ENCODE peak calls at places on chromosomes 2 and 18, in six cellular contexts. J is right lobe of liver; K is left lung; S is GM23338; E is CD8-positive, alpha-beta T cell; U is H9. O is an unnamed sample. For H3K27me3, the result is how much of the 10 kb centered on the place peaks cover.

GRCh38 chr2:38494394-38494793 is 108.3 kb downstream of the HNRNPLL start:
- DNase-seq in E (no peak), K (no peak), S (no peak), J (no peak), U (no peak), O (no peak)

GRCh38 chr2:137772451-137772850 is 191.8 kb upstream of the HNMT start:
- DNase-seq in J (no peak), S (no peak), K (no peak), U (no peak), E (no peak), O (no peak)

GRCh38 chr2:55761526-55761925 is 67.9 kb upstream of the PNPT1 start:
- DNase-seq in S (no peak), J (no peak), U (no peak), E (no peak), K (no peak), O (no peak)

GRCh38 chr2:105376789-105377231 is 22.0 kb downstream of the FHL2 start:
- DNase-seq in S (no peak), U (no peak), K (no peak), E (no peak), J (no peak), O (no peak)

GRCh38 chr2:85834456-85834855 is 54.3 kb downstream of the ST3GAL5 start:
- DNase-seq in J (no peak), U (no peak), K (no peak), E (no peak), S (no peak), O (no peak)

GRCh38 chr2:155679647-155680046 is 652.9 kb downstream of the NR4A2 start:
- DNase-seq in U (no peak), J (no peak), S (no peak), K (no peak), E (no peak), O (no peak)

GRCh38 chr2:195056001-195056400 is 601.0 kb upstream of the SLC39A10 start:
- DNase-seq in J (no peak), E (no peak), K (no peak), U (no peak), S (no peak), O (no peak)

GRCh38 chr2:168501456-168502065 is 45.5 kb downstream of the CERS6 start:
- DNase-seq in U (no peak), S (no peak), K (no peak), J (no peak), E (no peak), O (no peak)

GRCh38 chr2:191869178-191869577 is 22.3 kb upstream of the CAVIN2 start:
- DNase-seq in U (peak), K (no peak), J (no peak), E (no peak), S (peak), O (peak)

GRCh38 chr18:49041677-49042570 is 91.2 kb upstream of the SMAD7 start:
- DNase-seq in J (no peak), K (no peak), U (peak), E (peak), S (peak), O (peak)

GRCh38 chr2:54557601-54558187 is 101.6 kb downstream of the SPTBN1 start:
- DNase-seq in U (peak), S (peak), K (peak), J (peak), E (peak), O (peak)

GRCh38 chr2:239912171-239912937 is 112.8 kb downstream of the NDUFA10 start:
- DNase-seq in S (no peak), J (no peak), E (peak), U (peak), K (no peak), O (no peak)

GRCh38 chr2:179057737-179058136 is 7.8 kb upstream of the CCDC141 start:
- DNase-seq in K (no peak), E (no peak), J (no peak), U (no peak), S (no peak), O (no peak)

GRCh38 chr2:162091325-162092007 is 17.5 kb upstream of the DPP4 start:
- DNase-seq in E (no peak), J (no peak), S (peak), U (peak), K (no peak), O (peak)

GRCh38 chr18:58572181-58572580 is 56.7 kb downstream of the ALPK2 start:
- DNase-seq in J (no peak), E (no peak), K (no peak), U (no peak), S (no peak), O (no peak)

GRCh38 chr2:160309585-160309984 is 109.5 kb upstream of the ITGB6 start:
- DNase-seq in K (no peak), J (no peak), S (peak), U (no peak), E (no peak), O (no peak)

GRCh38 chr2:144519934-144520717 is at the start of gene ZEB2:
- DNase-seq in J (no peak), U (peak), E (peak), S (peak), K (peak), O (peak)

GRCh38 chr2:61967262-61967661 is 61.8 kb downstream of the COMMD1 start:
- DNase-seq in S (no peak), U (no peak), J (no peak), E (no peak), K (no peak), O (no peak)

GRCh38 chr2:103963331-103963730 is 890.6 kb upstream of the POU3F3 start:
- DNase-seq in E (no peak), J (no peak), S (no peak), K (no peak), U (no peak), O (no peak)

GRCh38 chr2:70523996-70524965 is 29.3 kb downstream of the TGFA start:
- DNase-seq in K (peak), U (peak), E (peak), J (peak), S (peak), O (no peak)

GRCh38 chr2:18169121-18169786 is 290.8 kb downstream of the KCNS3 start:
- DNase-seq in K (no peak), U (no peak), E (no peak), J (no peak), S (peak), O (no peak)

GRCh38 chr2:238855299-238855698 is 7.4 kb downstream of the TWIST2 start:
- DNase-seq in K (no peak), E (no peak), U (no peak), S (no peak), J (no peak), O (no peak)

GRCh38 chr2:58762176-58762781 is 521.2 kb upstream of the FANCL start:
- DNase-seq in J (no peak), E (no peak), S (peak), K (no peak), U (peak), O (peak)

GRCh38 chr2:135164431-135164830 is 112.3 kb downstream of the RAB3GAP1 start:
- DNase-seq in J (no peak), S (no peak), U (no peak), E (no peak), K (no peak), O (no peak)

GRCh38 chr2:134367915-134368911 is 114.3 kb downstream of the MGAT5 start:
- DNase-seq in U (no peak), K (no peak), S (no peak), E (no peak), J (no peak), O (no peak)

GRCh38 chr18:28723506-28723905 is 546.6 kb upstream of the CDH2 start:
- DNase-seq in J (no peak), U (no peak), S (no peak), E (no peak), K (no peak), O (no peak)

GRCh38 chr2:237433920-237434319 is 20.0 kb upstream of the COL6A3 start:
- DNase-seq in K (no peak), U (no peak), J (no peak), S (no peak), E (peak), O (no peak)

GRCh38 chr2:85371045-85371444 is 16.5 kb downstream of the ELMOD3 start:
- DNase-seq in E (no peak), U (no peak), S (no peak), J (no peak), K (no peak), O (no peak)

GRCh38 chr2:153408708-153409107 is 69.9 kb downstream of the RPRM start:
- DNase-seq in E (no peak), J (no peak), U (no peak), K (no peak), S (no peak), O (peak)

GRCh38 chr2:54208364-54209240 is 47.4 kb downstream of the TSPYL6 start:
- DNase-seq in E (no peak), U (no peak), J (no peak), S (no peak), K (no peak), O (no peak)

GRCh38 chr2:96859681-96860064 is 1.9 kb upstream of the ANKRD39 start:
- DNase-seq in K (no peak), U (no peak), J (no peak), S (no peak), E (no peak), O (no peak)

GRCh38 chr2:188984680-188985079 is 10.5 kb downstream of the COL3A1 start:
- DNase-seq in E (no peak), J (no peak), S (no peak), U (no peak), K (no peak), O (no peak)

GRCh38 chr2:219248845-219249202 is 3.5 kb downstream of the STK16 start:
- DNase-seq in K (no peak), E (no peak), S (no peak), J (no peak), U (no peak), O (no peak)

GRCh38 chr2:219252084-219252483 is 959 bp upstream of the TUBA4B start:
- DNase-seq in J (no peak), S (no peak), E (no peak), U (no peak), K (peak), O (no peak)

GRCh38 chr2:219251656-219252055 is 1.4 kb upstream of the TUBA4B start:
- DNase-seq in K (no peak), U (no peak), J (no peak), E (no peak), S (no peak), O (no peak)

GRCh38 chr2:219249203-219249980 is 3.7 kb upstream of the TUBA4B start:
- DNase-seq in U (no peak), S (peak), K (peak), E (peak), J (peak), O (peak)

DNA sequence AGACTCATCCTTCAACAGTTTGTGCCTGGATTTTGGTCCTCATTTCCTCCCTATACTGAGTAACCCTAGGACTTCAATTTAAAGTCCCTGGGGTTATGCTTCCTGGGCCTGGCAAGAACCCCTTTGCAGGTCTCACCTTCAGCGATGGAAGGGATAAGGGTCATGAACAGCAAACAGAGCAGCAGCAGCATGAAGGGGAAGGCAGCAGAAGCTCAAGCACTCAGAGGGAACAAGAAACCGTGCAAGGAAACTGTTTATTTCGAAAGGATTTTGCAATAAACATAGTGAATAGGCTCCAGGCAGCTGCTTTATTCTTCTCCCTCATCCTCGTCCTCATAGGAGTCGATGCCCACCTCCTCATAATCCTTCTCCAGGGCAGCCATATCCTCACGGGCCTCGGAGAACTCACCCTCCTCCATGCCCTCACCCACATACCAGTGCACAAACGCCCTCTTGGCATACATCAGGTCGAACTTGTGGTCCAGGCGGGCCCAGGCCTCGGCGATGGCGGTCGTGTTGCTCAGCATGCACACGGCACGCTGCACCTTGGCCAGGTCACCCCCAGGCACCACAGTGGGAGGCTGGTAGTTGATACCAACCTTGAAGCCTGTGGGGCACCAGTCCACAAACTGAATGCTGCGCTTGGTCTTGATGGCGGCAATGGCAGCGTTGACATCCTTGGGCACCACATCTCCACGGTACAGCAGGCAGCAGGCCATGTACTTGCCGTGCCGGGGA is 2.8 kb upstream of the TUBA4B start:
- DNase-seq in S (no peak), J (no peak), U (no peak), E (no peak), K (no peak), O (no peak)
- H3K27ac ChIP-seq in S (no peak), J (peak), U (no peak), E (peak), K (peak), O (peak)

DNA sequence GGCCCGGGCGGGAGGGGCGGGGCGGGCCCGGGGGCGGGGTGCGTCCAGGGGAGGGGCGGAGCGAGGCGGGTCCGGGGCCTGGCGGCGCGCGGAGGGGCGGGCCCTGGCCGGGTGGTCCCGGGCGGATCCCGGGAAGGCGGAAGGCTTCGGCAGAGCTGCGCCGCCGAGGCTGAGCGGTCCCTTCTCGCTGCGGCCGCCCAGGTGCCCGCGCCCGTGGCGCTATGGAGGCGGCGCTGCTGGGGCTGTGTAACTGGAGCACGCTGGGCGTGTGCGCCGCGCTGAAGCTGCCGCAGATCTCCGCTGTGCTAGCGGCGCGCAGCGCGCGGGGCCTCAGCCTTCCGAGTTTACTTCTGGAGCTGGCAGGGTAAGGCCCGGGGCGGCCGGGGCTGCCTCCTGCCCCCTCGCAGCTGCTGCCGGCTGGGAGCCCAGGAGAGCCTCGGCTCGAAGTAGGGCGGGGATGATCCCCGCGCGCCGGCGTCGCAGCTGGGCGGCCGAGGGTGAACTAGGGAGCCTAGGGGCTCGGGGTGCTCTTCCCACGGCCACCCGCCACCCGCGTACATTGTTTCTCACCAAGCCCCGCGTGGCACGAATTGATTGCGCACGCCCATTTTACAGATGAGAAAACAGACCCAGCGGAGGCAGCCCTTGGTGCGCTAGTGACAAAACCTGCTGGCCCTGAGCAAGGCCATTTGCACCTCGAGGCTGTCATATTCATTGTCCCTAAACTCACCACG is at the start of gene SLC66A3:
- DNase-seq in U (no peak), J (peak), K (peak), E (no peak), S (peak), O (no peak)
- TF ChIP-seq CTCF in U (peak), J (no peak), K (no peak), E (no peak), S (no peak), O (peak)

GRCh38 chr2:5690231-5690630 is 2.0 kb upstream of the SOX11 start:
- DNase-seq in J (no peak), K (no peak), U (no peak), E (no peak), S (no peak), O (peak)

GRCh38 chr2:5692561-5693287 is 540 bp downstream of the SOX11 start:
- DNase-seq in S (peak), K (no peak), U (no peak), J (no peak), E (no peak), O (peak)

GRCh38 chr2:5690718-5691658 is 1.2 kb upstream of the SOX11 start:
- DNase-seq in K (no peak), E (no peak), S (peak), U (peak), J (no peak), O (peak)

GRCh38 chr2:5691659-5692529 is at the start of gene SOX11:
- DNase-seq in K (no peak), S (peak), J (no peak), U (peak), E (no peak), O (peak)

DNA sequence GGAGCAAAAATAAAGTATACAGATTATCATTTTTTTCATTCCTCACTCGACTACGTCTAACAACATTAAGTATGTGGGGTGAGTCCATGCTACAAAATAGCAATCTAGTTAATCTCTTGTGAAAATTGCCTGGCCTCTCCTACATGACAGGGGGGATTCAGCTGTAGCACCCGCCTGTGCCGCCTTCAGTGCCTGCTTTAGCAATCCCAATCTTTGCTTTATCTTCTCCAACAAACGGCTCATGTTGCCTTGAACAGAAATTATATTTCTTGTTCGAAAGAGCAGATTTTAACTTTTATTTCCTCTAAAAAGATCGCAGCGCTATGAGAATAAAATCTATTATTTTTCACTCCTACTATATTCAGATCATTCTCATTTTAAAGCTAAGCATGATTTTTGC is 2.4 kb upstream of the SOX11 start:
- DNase-seq in K (no peak), S (no peak), E (no peak), J (no peak), U (no peak), O (peak)
- H3K27me3 ChIP-seq in K (half or more), S (under half), E (under half), J (under half), U (under half), O (under half)

DNA sequence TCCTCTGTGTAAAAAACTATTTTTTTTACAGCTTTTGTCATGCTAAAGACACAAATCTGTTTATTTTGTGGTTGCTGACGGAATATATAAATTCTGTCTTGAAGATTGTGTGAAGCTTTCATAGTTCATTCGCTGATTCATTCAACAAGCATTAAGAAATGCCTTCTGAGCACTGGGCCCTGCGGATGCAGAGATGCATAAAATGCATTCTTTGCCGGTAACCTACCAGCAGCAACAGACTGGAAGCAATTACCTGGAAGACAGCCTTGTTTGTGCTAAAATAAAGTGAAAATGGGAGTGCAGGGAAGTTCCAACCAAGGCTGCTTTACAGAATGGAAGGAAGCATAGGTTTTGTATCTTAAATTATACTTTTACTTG is 119.7 kb downstream of the PMAIP1 start:
- DNase-seq in S (no peak), J (no peak), U (no peak), E (no peak), K (no peak), O (no peak)
- H3K27ac ChIP-seq in S (no peak), J (no peak), U (no peak), E (no peak), K (no peak), O (no peak)

DNA sequence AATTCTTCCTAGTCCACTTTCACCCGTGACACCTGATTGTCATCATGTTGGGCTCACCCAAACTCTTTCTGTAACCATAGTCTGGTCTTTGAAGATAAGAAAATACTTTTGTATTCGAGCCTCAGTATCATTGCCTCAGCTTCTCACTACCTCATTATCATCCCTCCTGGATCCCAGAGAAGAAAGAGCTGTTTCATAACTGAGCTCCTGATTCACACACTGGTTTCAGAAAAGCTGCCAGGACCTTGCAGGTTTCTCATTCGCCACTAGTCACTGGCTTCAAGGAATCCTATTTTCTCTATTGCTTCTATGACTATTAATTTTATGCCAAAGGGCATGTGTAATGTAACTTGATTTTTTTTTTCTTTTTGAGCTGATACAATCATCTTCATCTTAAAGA is 2.9 kb upstream of the CRIM1 start:
- DNase-seq in S (no peak), J (no peak), U (no peak), K (no peak), E (no peak), O (no peak)
- TF ChIP-seq CTCF in S (no peak), J (no peak), U (no peak), K (no peak), E (no peak), O (no peak)

DNA sequence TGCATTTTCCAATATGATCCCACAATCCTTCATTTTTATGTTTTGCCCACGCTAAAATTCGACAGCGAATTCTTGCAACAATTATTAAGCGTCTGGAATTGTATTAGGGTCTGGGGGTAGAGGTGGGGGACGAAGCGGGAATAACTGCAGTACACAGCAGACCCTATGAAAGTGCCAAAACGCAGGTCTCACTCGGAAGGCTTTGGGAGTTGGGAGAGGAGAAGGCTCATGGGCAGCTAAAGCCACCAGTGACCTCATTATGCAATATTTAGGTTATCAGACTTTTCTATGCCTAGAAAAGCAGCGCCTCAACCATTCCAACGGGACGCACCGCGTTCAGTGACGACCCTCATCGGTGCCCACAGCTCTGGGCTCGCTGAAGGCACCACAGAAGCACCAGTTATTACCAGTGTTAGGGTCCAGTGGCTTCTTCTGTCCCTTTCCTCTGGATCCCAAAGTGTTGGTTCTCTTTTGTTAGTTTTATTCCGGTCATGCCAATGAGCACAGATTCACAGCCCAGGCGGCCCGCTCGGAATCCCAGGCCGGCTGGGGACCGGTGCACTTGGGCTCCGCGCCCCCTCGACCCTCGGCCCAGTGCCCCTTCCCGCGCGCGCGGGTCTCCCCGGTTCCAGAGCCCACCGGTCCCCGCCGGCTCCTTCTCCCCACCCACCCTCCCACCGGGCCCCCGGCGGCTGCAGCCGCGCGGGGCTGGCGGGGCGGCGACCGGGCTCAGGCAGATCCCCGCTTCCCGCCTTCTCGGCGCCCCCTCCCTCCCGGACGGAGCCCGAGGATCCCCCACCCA is 738 bp upstream of the MAPK4 start:
- DNase-seq in S (peak), E (no peak), U (no peak), K (no peak), J (no peak), O (no peak)
- H3K27me3 ChIP-seq in S (half or more), E (under half), U (under half), K (under half), J (under half), O (under half)